ENCODE peak calls at places on chromosomes 6 and 20, in ten cellular contexts. H is IMR-90, F is lower leg skin, I is fibroblast of the aortic adventitia, O is hepatocyte, E is neural progenitor cell, U is osteocyte, P is cardiac fibroblast, L is HFF-Myc, D is neural crest cell. S is an unnamed sample.

GRCh38 chr6:157989541-157990289 is 8.1 kb downstream of the SYNJ2 start:
- DNase-seq in E (no peak), O (peak; percentile 53), D (no peak), F (no peak), U (peak; percentile 93), H (peak; percentile 65), P (peak; percentile 41), L (no peak), I (peak; percentile 32), S (no peak)

GRCh38 chr20:43187476-43188233 is 2.1 kb downstream of the PTPRT start:
- DNase-seq in L (peak; percentile 6), O (peak; percentile 83), U (peak; percentile 91), E (peak; percentile 77), H (peak; percentile 44), F (peak; percentile 65), P (peak; percentile 72), I (peak; percentile 65), D (peak; percentile 85), S (peak; percentile 79)

GRCh38 chr6:29791786-29792122 is 35.9 kb upstream of the HLA-G start:
- DNase-seq in H (no peak), D (no peak), I (no peak), O (no peak), L (no peak), E (no peak), F (no peak), U (no peak), P (no peak), S (no peak)

GRCh38 chr20:63268671-63269439 is 3.8 kb upstream of the ARFGAP1 start:
- DNase-seq in I (no peak), E (no peak), F (no peak), P (no peak), D (no peak), H (no peak), L (no peak), U (no peak), O (no peak), S (no peak)

GRCh38 chr6:158607411-158608170 is 37.0 kb downstream of the DYNLT1 start:
- DNase-seq in L (no peak), I (no peak), F (no peak), D (no peak), H (peak; percentile 47), U (no peak), E (no peak), P (peak; percentile 26), O (no peak), S (no peak)

GRCh38 chr20:46070215-46070910 is 19.4 kb downstream of the NCOA5 start:
- DNase-seq in L (no peak), U (no peak), P (peak; percentile 86), F (no peak), E (no peak), H (peak; percentile 86), O (no peak), D (no peak), I (peak; percentile 85), S (no peak)

GRCh38 chr6:151869345-151869744 is 61.9 kb downstream of the ESR1 start:
- DNase-seq in F (no peak), U (no peak), P (peak; percentile 79), I (peak; percentile 81), D (no peak), O (no peak), E (no peak), H (no peak), L (no peak), S (no peak)

GRCh38 chr20:49590163-49591017 is 22.5 kb upstream of the PTGIS start:
- DNase-seq in E (no peak), U (no peak), I (peak; percentile 62), L (no peak), D (no peak), F (no peak), H (no peak), O (no peak), P (no peak), S (no peak)

GRCh38 chr20:3749689-3750639 is 17.5 kb downstream of the HSPA12B start:
- DNase-seq in U (no peak), P (no peak), F (no peak), L (no peak), D (peak; percentile 68), E (peak; percentile 85), H (no peak), I (no peak), O (peak; percentile 64), S (no peak)

GRCh38 chr6:44498436-44498835 is 110.9 kb downstream of the CDC5L start:
- DNase-seq in L (no peak), U (peak; percentile 48), O (no peak), H (no peak), F (no peak), I (no peak), E (no peak), D (no peak), P (no peak), S (no peak)

GRCh38 chr6:168886964-168887363 is 366.7 kb downstream of the THBS2 start:
- DNase-seq in I (no peak), U (no peak), F (no peak), O (no peak), H (no peak), P (no peak), L (no peak), D (no peak), E (no peak), S (no peak)

GRCh38 chr20:37394543-37395410 is 48.8 kb downstream of the SRC start:
- DNase-seq in I (no peak), E (peak; percentile 65), H (no peak), F (no peak), D (peak; percentile 50), O (no peak), P (no peak), U (no peak), L (no peak), S (no peak)

DNA sequence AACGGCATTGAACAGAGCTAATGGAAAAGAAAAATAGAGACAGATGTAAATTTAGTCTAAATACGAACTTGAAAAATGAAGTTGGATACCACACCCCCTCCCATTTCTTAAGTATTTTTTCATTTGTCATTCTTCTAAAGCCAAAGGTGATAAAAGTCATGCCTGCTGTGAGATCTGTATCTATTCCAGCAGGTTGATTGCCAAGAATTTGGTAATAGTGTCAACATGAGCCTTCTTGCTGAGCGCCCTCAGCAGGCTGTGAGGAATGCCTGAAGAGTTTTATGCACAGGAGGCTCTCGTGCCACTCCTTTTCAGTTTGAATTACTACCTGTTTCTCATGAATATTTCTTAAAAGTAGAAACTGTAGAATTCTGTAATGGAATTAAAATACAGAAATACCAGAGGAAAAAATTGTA is 165.4 kb downstream of the QKI start:
- DNase-seq in E (peak; percentile 39), F (no peak), L (no peak), U (no peak), H (no peak), O (no peak), I (peak; percentile 13), D (no peak), P (peak; percentile 22), S (no peak)
- TF ChIP-seq CTCF in E (peak; percentile 30), F (no peak), L (no peak), U (no peak), H (no peak), O (no peak), I (no peak), D (no peak), P (no peak), S (no peak)

DNA sequence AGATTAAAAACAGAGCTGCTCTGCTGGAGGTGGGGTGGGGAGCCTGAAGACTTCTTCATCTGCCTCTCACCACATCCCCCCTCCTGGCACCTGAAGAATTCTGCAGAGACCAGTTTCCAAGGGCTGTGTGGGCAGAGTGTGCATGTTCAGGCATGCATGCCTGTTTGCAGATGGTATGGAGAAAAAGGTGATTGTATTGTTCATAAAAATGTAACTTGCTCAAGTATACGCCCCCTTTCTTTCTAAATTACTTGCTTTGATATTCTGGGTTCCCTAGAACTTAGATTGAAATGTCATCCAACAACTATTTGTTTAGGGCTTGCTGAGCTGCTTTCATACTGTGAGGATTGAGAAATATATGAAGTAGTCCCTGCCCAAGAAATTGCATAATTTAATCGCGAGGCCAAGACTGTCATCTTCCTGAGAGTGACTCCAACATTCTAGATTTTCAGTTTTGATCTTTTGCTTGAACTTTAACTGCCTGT is 83.6 kb downstream of the LCA5 start:
- DNase-seq in I (peak; percentile 62), L (no peak), U (no peak), O (no peak), P (peak; percentile 81), E (no peak), D (no peak), H (no peak), F (peak; percentile 31), S (no peak)
- TF ChIP-seq CTCF in I (no peak), L (no peak), U (no peak), O (no peak), P (no peak), E (no peak), D (no peak), H (no peak), F (no peak), S (no peak)

DNA sequence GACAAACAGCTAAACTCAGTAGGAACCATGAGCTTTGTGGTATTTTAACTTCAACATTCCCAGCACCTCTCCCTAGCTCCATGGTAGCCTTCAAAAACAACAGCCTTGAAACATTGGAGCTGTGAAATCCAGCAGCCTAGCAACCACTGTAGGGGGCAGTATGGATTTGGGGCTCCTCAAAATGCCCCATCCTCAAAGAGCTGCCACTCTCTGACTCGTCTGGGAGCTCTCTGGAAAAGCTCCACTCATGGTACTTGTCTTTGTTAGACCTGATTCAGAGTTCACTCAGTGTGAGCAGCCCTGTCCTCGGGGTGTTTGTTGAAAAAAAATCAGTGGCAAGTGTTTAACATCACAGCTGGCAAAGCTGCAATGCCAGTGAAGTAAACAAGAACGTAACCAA is 82.9 kb downstream of the KIF6 start:
- DNase-seq in P (no peak), E (peak; percentile 26), I (no peak), H (no peak), D (no peak), U (no peak), L (no peak), F (no peak), O (no peak), S (no peak)
- TF ChIP-seq CTCF in P (no peak), E (no peak), I (no peak), H (no peak), D (no peak), U (peak; percentile 38), L (no peak), F (no peak), O (no peak), S (no peak)

DNA sequence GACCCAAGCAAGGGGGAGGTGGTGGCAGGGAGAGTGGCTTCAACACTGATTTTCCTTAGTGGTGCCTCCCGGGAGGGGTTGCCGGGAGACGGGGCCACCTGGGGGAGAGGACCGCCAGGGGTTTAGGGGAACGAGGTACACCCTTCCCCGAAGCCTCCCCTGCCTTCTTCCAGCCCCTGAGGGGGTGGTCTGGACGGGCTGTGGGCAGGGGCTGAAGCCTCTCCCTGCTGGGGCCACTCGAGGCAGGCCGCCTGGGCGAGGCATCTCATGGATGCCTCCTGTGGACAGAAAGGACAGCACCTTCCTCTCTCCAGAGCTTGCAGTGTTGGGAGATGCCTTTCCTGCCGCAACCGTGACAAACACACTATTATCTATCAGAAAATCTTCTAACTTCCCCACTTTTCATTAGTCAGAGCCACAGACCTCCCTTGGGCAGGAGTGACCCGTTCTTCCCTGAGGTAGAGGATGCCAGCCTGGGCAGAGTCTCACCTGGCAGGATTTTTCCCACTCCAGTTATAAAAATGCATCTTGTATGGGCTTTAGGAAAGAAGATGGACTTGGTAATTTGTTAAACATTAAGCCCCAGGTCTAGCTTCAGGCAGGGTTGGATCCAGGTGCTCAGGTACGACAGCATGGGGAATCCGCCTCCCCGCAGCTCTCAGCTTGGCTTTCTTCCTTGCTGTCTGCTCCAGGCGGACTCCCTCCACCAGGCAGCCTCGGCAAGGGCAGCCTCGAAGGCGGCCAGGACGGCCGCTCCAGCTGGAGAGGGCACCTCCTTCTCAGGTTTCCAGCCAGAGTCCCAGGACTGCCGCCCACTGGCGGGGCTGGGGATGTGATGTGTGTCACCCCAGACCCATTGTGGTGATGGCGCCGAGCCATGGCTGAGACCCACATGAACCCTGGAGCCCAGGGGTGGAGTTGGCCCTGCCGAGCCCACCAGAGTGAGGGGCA is 11.0 kb downstream of the HRH3 start:
- DNase-seq in L (no peak), F (no peak), H (no peak), I (no peak), O (no peak), P (peak; percentile 7), U (no peak), D (no peak), E (peak; percentile 73), S (no peak)
- TF ChIP-seq CTCF in L (peak; percentile 7), F (no peak), H (no peak), I (no peak), O (no peak), P (no peak), U (no peak), D (no peak), E (peak; percentile 39), S (no peak)

S was measured in omental fat pad.